ENCODE peak calls at places on chromosomes 2 and 18, in six cellular contexts. S, J, N, Y, C and P are unnamed samples.
A peak's percentile ranks its signal among the peaks of the same experiment; 100 is the strongest.

GRCh38 chr18:456361-456821 is 44.1 kb downstream of the COLEC12 start:
- DNase-seq in S (peak; percentile 54), J (peak; percentile 88), N (no peak), Y (no peak), C (no peak), P (no peak)

GRCh38 chr2:28558918-28559317 is 63.1 kb downstream of the PLB1 start:
- DNase-seq in S (no peak), J (peak; percentile 56), N (no peak), Y (no peak), C (no peak), P (no peak)

GRCh38 chr2:74374509-74375205 is 5.5 kb downstream of the DCTN1 start:
- DNase-seq in S (peak; percentile 77), J (no peak), N (peak; percentile 15), Y (no peak), C (peak; percentile 96), P (no peak)

GRCh38 chr2:167928434-167928833 is 319.0 kb downstream of the STK39 start:
- DNase-seq in S (no peak), J (no peak), N (no peak), Y (no peak), C (no peak), P (no peak)

GRCh38 chr18:67232406-67232805 is 284.1 kb downstream of the DSEL start:
- DNase-seq in S (no peak), J (no peak), N (no peak), Y (no peak), C (no peak), P (no peak)

GRCh38 chr2:106143495-106144215 is 50.4 kb downstream of the UXS1 start:
- DNase-seq in S (no peak), J (no peak), N (no peak), Y (no peak), C (peak; percentile 87), P (no peak)

GRCh38 chr2:240479111-240479501 is 43.6 kb downstream of the GPC1 start:
- DNase-seq in S (no peak), J (no peak), N (no peak), Y (no peak), C (no peak), P (peak; percentile 64)

GRCh38 chr2:120736202-120736954 is 710 bp downstream of the GLI2 start:
- DNase-seq in S (peak; percentile 45), J (peak; percentile 87), N (no peak), Y (no peak), C (peak; percentile 93), P (peak; percentile 75)

GRCh38 chr18:36814994-36815393 is 13.8 kb downstream of the TPGS2 start:
- DNase-seq in S (no peak), J (no peak), N (no peak), Y (no peak), C (peak; percentile 70), P (no peak)

GRCh38 chr18:76212958-76213357 is 282.1 kb downstream of the ZNF516 start:
- DNase-seq in S (no peak), J (no peak), N (peak; percentile 98), Y (no peak), C (peak; percentile 25), P (no peak)

GRCh38 chr18:46042571-46043123 is 29.4 kb downstream of the PSTPIP2 start:
- DNase-seq in S (no peak), J (peak; percentile 63), N (no peak), Y (no peak), C (no peak), P (no peak)

GRCh38 chr2:237603718-237604362 is 13.3 kb upstream of the RAB17 start:
- DNase-seq in S (no peak), J (peak; percentile 91), N (no peak), Y (peak; percentile 47), C (peak; percentile 36), P (no peak)

GRCh38 chr2:198136142-198136541 is 331.7 kb downstream of the PLCL1 start:
- DNase-seq in S (no peak), J (no peak), N (no peak), Y (no peak), C (no peak), P (no peak)

GRCh38 chr2:64017811-64018714 is 1.2 kb downstream of the VPS54 start:
- DNase-seq in S (peak; percentile 25), J (no peak), N (no peak), Y (no peak), C (peak; percentile 66), P (no peak)

GRCh38 chr2:233445152-233445830 is 91.0 kb downstream of the DGKD start:
- DNase-seq in S (no peak), J (peak; percentile 60), N (no peak), Y (no peak), C (no peak), P (peak; percentile 30)

GRCh38 chr2:168244318-168244717 is 3.1 kb downstream of the STK39 start:
- DNase-seq in S (no peak), J (no peak), N (no peak), Y (peak; percentile 17), C (peak; percentile 86), P (no peak)

GRCh38 chr2:164737612-164738081 is 104.0 kb downstream of the COBLL1 start:
- DNase-seq in S (peak; percentile 42), J (peak; percentile 87), N (no peak), Y (no peak), C (peak; percentile 93), P (no peak)

GRCh38 chr2:58194451-58194850 is 46.7 kb downstream of the FANCL start:
- DNase-seq in S (no peak), J (no peak), N (peak; percentile 82), Y (no peak), C (no peak), P (no peak)

GRCh38 chr2:114009125-114009923 is 119.4 kb downstream of the ACTR3 start:
- DNase-seq in S (no peak), J (no peak), N (no peak), Y (no peak), C (no peak), P (no peak)

GRCh38 chr2:63882395-63883130 is 40.9 kb downstream of the UGP2 start:
- DNase-seq in S (no peak), J (no peak), N (no peak), Y (no peak), C (peak; percentile 48), P (no peak)

GRCh38 chr2:27324720-27325119 is 1.8 kb upstream of the MPV17 start:
- DNase-seq in S (no peak), J (no peak), N (no peak), Y (no peak), C (no peak), P (no peak)

GRCh38 chr2:85273732-85274731 is 53.8 kb downstream of the TGOLN2 start:
- DNase-seq in S (no peak), J (no peak), N (no peak), Y (no peak), C (peak; percentile 28), P (no peak)

GRCh38 chr2:27233341-27233740 is 16.2 kb downstream of the CAD start:
- DNase-seq in S (no peak), J (no peak), N (no peak), Y (no peak), C (no peak), P (no peak)

GRCh38 chr2:189628817-189629552 is 32.3 kb upstream of the ASNSD1 start:
- DNase-seq in S (no peak), J (no peak), N (no peak), Y (no peak), C (peak; percentile 13), P (no peak)

GRCh38 chr2:139218181-139218580 is 438.0 kb upstream of the NXPH2 start:
- DNase-seq in S (no peak), J (no peak), N (no peak), Y (no peak), C (no peak), P (no peak)